ENCODE peak calls at places on chromosomes 2 and 18, in nine cellular contexts. U is GM13976; X is T follicular helper cell; H is NCI-H2171 treated with DMSO at 0.1 percent for 48 hours; G is NCI-H446; D is type B pancreatic cell; K is spleen; Z is stimulated activated CD8-positive, alpha-beta memory T cell treated with anti-CD3 and anti-CD28 coated beads, Interleukin-15, amount 100 ng/mL, for 48 hours; A is stimulated activated CD4-positive, alpha-beta T cell treated with anti-CD3 and anti-CD28 coated beads, TNF-alpha, amount 100 ng/mL, for 4 hours. J is an unnamed sample.

GRCh38 chr2:233131991-233132390 is 71.8 kb downstream of the INPP5D start:
- DNase-seq in H (no peak), X (no peak), A (no peak), D (no peak), G (no peak), Z (no peak), U (no peak), K (no peak), J (no peak)

GRCh38 chr2:234788841-234789240 is 163.0 kb upstream of the SH3BP4 start:
- DNase-seq in G (no peak), U (no peak), K (no peak), A (no peak), X (no peak), D (no peak), H (no peak), Z (no peak), J (no peak)

GRCh38 chr18:79379931-79380815 is 15.6 kb upstream of the NFATC1 start:
- DNase-seq in Z (no peak), H (no peak), A (no peak), X (no peak), D (no peak), K (peak), U (no peak), G (no peak), J (no peak)

GRCh38 chr18:63788447-63789096 is 13.4 kb downstream of the SERPINB7 start:
- DNase-seq in A (no peak), X (no peak), Z (peak), G (no peak), U (no peak), D (no peak), K (no peak), H (no peak), J (peak)

GRCh38 chr2:232592687-232593407 is 40.6 kb upstream of the EFHD1 start:
- DNase-seq in Z (no peak), X (no peak), G (no peak), A (no peak), K (no peak), U (no peak), H (no peak), D (no peak), J (no peak)

GRCh38 chr2:222298311-222299150 is at the start of gene PAX3:
- DNase-seq in X (no peak), Z (no peak), A (no peak), H (no peak), U (no peak), K (peak), G (no peak), D (no peak), J (no peak)

GRCh38 chr18:22342625-22343024 is 75.1 kb downstream of the CTAGE1 start:
- DNase-seq in K (no peak), U (no peak), G (no peak), Z (no peak), X (no peak), D (no peak), A (no peak), H (no peak), J (no peak)

GRCh38 chr2:14420851-14421250 is 211.7 kb upstream of the LRATD1 start:
- DNase-seq in G (no peak), U (no peak), K (no peak), H (no peak), D (no peak), Z (no peak), X (no peak), A (no peak), J (no peak)

GRCh38 chr18:70453058-70453775 is 164.4 kb downstream of the SOCS6 start:
- DNase-seq in Z (no peak), X (no peak), U (no peak), G (no peak), D (no peak), K (no peak), A (no peak), H (no peak), J (no peak)

GRCh38 chr2:54106631-54107454 is 8.6 kb upstream of the ACYP2 start:
- DNase-seq in U (peak), Z (no peak), X (peak), G (peak), H (peak), D (no peak), A (no peak), K (no peak), J (peak)

GRCh38 chr2:118223487-118224136 is 135.3 kb downstream of the INSIG2 start:
- DNase-seq in G (no peak), H (no peak), K (no peak), D (no peak), X (no peak), Z (no peak), A (no peak), U (no peak), J (no peak)

GRCh38 chr2:24885221-24886113 is 34.6 kb downstream of the ADCY3 start:
- DNase-seq in H (peak), K (no peak), U (peak), Z (no peak), D (no peak), X (no peak), G (no peak), A (no peak), J (no peak)

GRCh38 chr2:101962243-101962809 is 29.4 kb upstream of the IL1R2 start:
- DNase-seq in Z (no peak), A (no peak), X (no peak), D (no peak), U (no peak), G (no peak), K (peak), H (no peak), J (no peak)